ENCODE peak calls at places on chromosomes 1 and 21, in five cellular contexts. One of them, this sample, is unnamed.
A peak's percentile ranks its signal among the peaks of the same experiment; 100 is the strongest.

GRCh38 chr1:81111818-81112217 is 688.9 kb upstream of the ADGRL2 start:
- DNase-seq in GM12878: no peak
- DNase-seq in H1: no peak
- DNase-seq in K562: no peak
- DNase-seq in HepG2: no peak
- DNase-seq in this sample: no peak

GRCh38 chr1:17678011-17678410 is 77.1 kb upstream of the ACTL8 start:
- DNase-seq in GM12878: no peak
- DNase-seq in H1: no peak
- DNase-seq in K562: no peak
- DNase-seq in HepG2: no peak
- DNase-seq in this sample: no peak

GRCh38 chr1:76867342-76868130 is at the start of gene ST6GALNAC5:
- DNase-seq in GM12878: no peak
- DNase-seq in H1: no peak
- DNase-seq in K562: no peak
- DNase-seq in HepG2: no peak
- DNase-seq in this sample: peak; percentile 30

GRCh38 chr1:203325004-203325417 is 19.7 kb downstream of the BTG2 start:
- DNase-seq in GM12878: peak; percentile 94
- DNase-seq in H1: no peak
- DNase-seq in K562: no peak
- DNase-seq in HepG2: no peak
- DNase-seq in this sample: no peak

GRCh38 chr1:68128157-68128556 is 77.7 kb upstream of the DIRAS3 start:
- DNase-seq in GM12878: peak; percentile 5
- DNase-seq in H1: no peak
- DNase-seq in K562: no peak
- DNase-seq in HepG2: peak; percentile 31
- DNase-seq in this sample: no peak

GRCh38 chr1:2587071-2587859 is 688 bp downstream of the PRXL2B start:
- DNase-seq in GM12878: no peak
- DNase-seq in H1: no peak
- DNase-seq in K562: no peak
- DNase-seq in HepG2: no peak
- DNase-seq in this sample: peak; percentile 14

GRCh38 chr1:198156111-198156744 is 570 bp upstream of the NEK7 start:
- DNase-seq in GM12878: no peak
- DNase-seq in H1: peak; percentile 33
- DNase-seq in K562: peak; percentile 70
- DNase-seq in HepG2: peak; percentile 60
- DNase-seq in this sample: peak; percentile 85

GRCh38 chr1:167033646-167034045 is 44.6 kb downstream of the MAEL start:
- DNase-seq in GM12878: no peak
- DNase-seq in H1: no peak
- DNase-seq in K562: no peak
- DNase-seq in HepG2: no peak
- DNase-seq in this sample: no peak

GRCh38 chr1:209516771-209517471 is 66.6 kb upstream of the CAMK1G start:
- DNase-seq in GM12878: no peak
- DNase-seq in H1: no peak
- DNase-seq in K562: peak; percentile 68
- DNase-seq in HepG2: no peak
- DNase-seq in this sample: no peak

GRCh38 chr1:228172591-228173527 is 7.3 kb downstream of the IBA57 start:
- DNase-seq in GM12878: no peak
- DNase-seq in H1: no peak
- DNase-seq in K562: no peak
- DNase-seq in HepG2: no peak
- DNase-seq in this sample: no peak

GRCh38 chr1:184191181-184191601 is 139.7 kb downstream of the TSEN15 start:
- DNase-seq in GM12878: no peak
- DNase-seq in H1: no peak
- DNase-seq in K562: no peak
- DNase-seq in HepG2: no peak
- DNase-seq in this sample: no peak

GRCh38 chr21:37380349-37381323 is 14.1 kb downstream of the DYRK1A start:
- DNase-seq in GM12878: no peak
- DNase-seq in H1: no peak
- DNase-seq in K562: no peak
- DNase-seq in HepG2: no peak
- DNase-seq in this sample: no peak

GRCh38 chr1:183480971-183481431 is 8.7 kb downstream of the SMG7 start:
- DNase-seq in GM12878: peak; percentile 33
- DNase-seq in H1: no peak
- DNase-seq in K562: no peak
- DNase-seq in HepG2: no peak
- DNase-seq in this sample: no peak

GRCh38 chr1:160261526-160261877 is 847 bp downstream of the DCAF8 start:
- DNase-seq in GM12878: peak; percentile 32
- DNase-seq in H1: no peak
- DNase-seq in K562: peak; percentile 52
- DNase-seq in HepG2: peak; percentile 83
- DNase-seq in this sample: peak; percentile 72

GRCh38 chr21:42218836-42219605 is at the start of gene ABCG1:
- DNase-seq in GM12878: no peak
- DNase-seq in H1: no peak
- DNase-seq in K562: peak; percentile 47
- DNase-seq in HepG2: no peak
- DNase-seq in this sample: peak; percentile 29

GRCh38 chr1:211752951-211753486 is 77.5 kb downstream of the LPGAT1 start:
- DNase-seq in GM12878: no peak
- DNase-seq in H1: no peak
- DNase-seq in K562: no peak
- DNase-seq in HepG2: no peak
- DNase-seq in this sample: no peak

GRCh38 chr21:21907271-21907670 is 909.1 kb downstream of the NCAM2 start:
- DNase-seq in GM12878: no peak
- DNase-seq in H1: no peak
- DNase-seq in K562: no peak
- DNase-seq in HepG2: no peak
- DNase-seq in this sample: no peak

GRCh38 chr1:47031059-47031458 is 7.6 kb downstream of the CYP4X1 start:
- DNase-seq in GM12878: no peak
- DNase-seq in H1: no peak
- DNase-seq in K562: no peak
- DNase-seq in HepG2: no peak
- DNase-seq in this sample: no peak

GRCh38 chr1:54357967-54358366 is 48.2 kb downstream of the SSBP3 start:
- DNase-seq in GM12878: no peak
- DNase-seq in H1: no peak
- DNase-seq in K562: no peak
- DNase-seq in HepG2: no peak
- DNase-seq in this sample: no peak

GRCh38 chr1:236608930-236609726 is 4.8 kb upstream of the HEATR1 start:
- DNase-seq in GM12878: no peak
- DNase-seq in H1: no peak
- DNase-seq in K562: peak; percentile 56
- DNase-seq in HepG2: peak; percentile 43
- DNase-seq in this sample: peak; percentile 55
- TF ChIP-seq HDAC2 in GM12878: no peak
- TF ChIP-seq HDAC2 in H1: no peak
- TF ChIP-seq HDAC2 in K562: no peak
- TF ChIP-seq HDAC2 in HepG2: no peak
- TF ChIP-seq HDAC2 in this sample: no peak

DNA sequence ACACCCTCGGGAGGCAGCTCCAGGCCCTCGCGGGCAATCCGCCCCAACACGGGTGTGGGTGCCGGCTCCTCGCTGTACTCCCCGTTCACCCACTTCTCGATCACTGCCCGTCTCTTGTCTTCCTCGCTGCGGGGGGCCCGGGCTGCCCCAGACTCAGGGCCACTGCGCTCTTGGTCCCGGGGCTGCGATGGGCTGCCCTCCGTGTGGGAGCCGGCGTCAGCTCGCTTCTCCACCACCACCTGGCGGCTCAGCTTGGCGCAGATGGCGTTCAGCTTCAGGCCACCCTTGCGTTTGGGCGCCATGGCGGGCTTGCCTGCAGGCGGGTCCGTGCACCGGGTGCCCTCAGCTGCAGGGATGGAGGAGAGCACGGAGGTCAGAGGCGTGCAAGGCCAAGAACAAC is 131.2 kb downstream of the CASZ1 start:
- DNase-seq in GM12878: no peak
- DNase-seq in H1: no peak
- DNase-seq in K562: no peak
- DNase-seq in HepG2: no peak
- DNase-seq in this sample: no peak
- TF ChIP-seq HDAC2 in GM12878: no peak
- TF ChIP-seq HDAC2 in H1: no peak
- TF ChIP-seq HDAC2 in K562: no peak
- TF ChIP-seq HDAC2 in HepG2: no peak
- TF ChIP-seq HDAC2 in this sample: no peak

DNA sequence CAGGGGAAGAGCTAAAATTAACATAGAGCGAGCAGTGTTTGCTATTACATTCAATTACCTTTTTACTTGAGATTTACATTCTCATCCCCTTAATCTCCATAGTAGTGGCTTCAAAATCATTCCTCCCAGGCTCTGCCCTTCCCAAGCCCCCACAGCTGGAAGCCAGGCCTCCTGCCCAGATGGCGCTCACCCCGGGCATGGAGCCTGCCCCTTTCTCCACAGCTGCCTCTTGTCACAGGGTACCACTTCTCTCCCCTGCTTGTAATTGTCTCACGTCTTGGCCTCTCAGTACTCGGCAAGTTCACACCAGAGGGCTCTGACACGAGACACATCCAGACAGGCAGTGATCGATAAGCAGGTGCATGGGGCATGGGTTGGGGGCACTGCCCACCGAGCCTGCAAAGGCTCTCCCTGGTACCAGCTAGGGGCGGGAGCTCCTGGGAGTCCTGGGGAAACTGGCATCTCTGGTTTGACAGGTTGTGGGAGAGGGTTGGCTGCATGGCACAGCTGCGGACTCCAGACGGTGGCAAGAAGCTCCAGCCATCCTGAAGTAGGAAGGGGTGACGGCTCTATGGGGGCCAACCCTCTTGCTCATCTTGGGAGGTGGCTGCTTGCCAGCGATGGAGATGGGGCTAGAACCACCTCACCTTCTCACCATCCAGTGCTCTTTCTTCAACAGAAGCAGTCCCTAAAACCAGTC is 20.1 kb downstream of the CASZ1 start:
- DNase-seq in GM12878: no peak
- DNase-seq in H1: no peak
- DNase-seq in K562: no peak
- DNase-seq in HepG2: no peak
- DNase-seq in this sample: no peak
- TF ChIP-seq HDAC2 in GM12878: no peak
- TF ChIP-seq HDAC2 in H1: no peak
- TF ChIP-seq HDAC2 in K562: no peak
- TF ChIP-seq HDAC2 in HepG2: no peak
- TF ChIP-seq HDAC2 in this sample: no peak

GRCh38 chr1:225974454-225974853 is 24.7 kb downstream of the SDE2 start:
- DNase-seq in GM12878: no peak
- DNase-seq in H1: no peak
- DNase-seq in K562: peak; percentile 24
- DNase-seq in HepG2: no peak
- DNase-seq in this sample: no peak

GRCh38 chr1:225981714-225982113 is 17.4 kb downstream of the SDE2 start:
- DNase-seq in GM12878: no peak
- DNase-seq in H1: no peak
- DNase-seq in K562: no peak
- DNase-seq in HepG2: no peak
- DNase-seq in this sample: peak; percentile 33

GRCh38 chr1:225979421-225979820 is 19.7 kb downstream of the SDE2 start:
- DNase-seq in GM12878: no peak
- DNase-seq in H1: no peak
- DNase-seq in K562: no peak
- DNase-seq in HepG2: no peak
- DNase-seq in this sample: no peak

GRCh38 chr1:225977937-225978748 is 21.0 kb downstream of the SDE2 start:
- DNase-seq in GM12878: peak; percentile 45
- DNase-seq in H1: no peak
- DNase-seq in K562: no peak
- DNase-seq in HepG2: no peak
- DNase-seq in this sample: no peak

DNA sequence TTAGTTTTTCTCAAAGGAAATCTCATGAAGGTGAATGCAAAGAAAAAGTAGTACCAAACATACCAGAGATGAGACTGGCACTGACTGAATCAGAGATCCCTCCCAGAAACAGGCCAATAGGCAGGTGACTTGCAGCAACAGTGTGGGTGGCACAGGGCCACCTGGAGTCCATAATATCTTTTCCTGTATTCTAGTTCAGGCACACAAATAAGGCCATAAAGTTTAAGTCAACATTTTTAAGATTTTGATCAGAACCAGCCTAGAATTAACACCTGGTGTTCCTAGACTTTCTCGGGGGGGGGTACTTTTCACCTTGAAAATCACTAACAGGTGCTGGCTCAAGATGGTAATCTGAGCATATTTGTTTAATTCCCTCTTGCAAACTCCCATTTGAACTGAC is 19.1 kb downstream of the SDE2 start:
- DNase-seq in GM12878: no peak
- DNase-seq in H1: no peak
- DNase-seq in K562: no peak
- DNase-seq in HepG2: no peak
- DNase-seq in this sample: no peak
- TF ChIP-seq HDAC2 in GM12878: no peak
- TF ChIP-seq HDAC2 in H1: no peak
- TF ChIP-seq HDAC2 in K562: no peak
- TF ChIP-seq HDAC2 in HepG2: no peak
- TF ChIP-seq HDAC2 in this sample: no peak

GRCh38 chr21:30714946-30715345 is 3.6 kb downstream of the KRTAP21-3 start:
- DNase-seq in GM12878: no peak
- DNase-seq in H1: no peak
- DNase-seq in K562: no peak
- DNase-seq in HepG2: no peak
- DNase-seq in this sample: no peak

GRCh38 chr21:30718239-30718909 is at the start of gene KRTAP21-3:
- DNase-seq in GM12878: no peak
- DNase-seq in H1: no peak
- DNase-seq in K562: no peak
- DNase-seq in HepG2: no peak
- DNase-seq in this sample: no peak

GRCh38 chr21:30717105-30717504 is 1.5 kb downstream of the KRTAP21-3 start:
- DNase-seq in GM12878: no peak
- DNase-seq in H1: no peak
- DNase-seq in K562: no peak
- DNase-seq in HepG2: no peak
- DNase-seq in this sample: no peak

GRCh38 chr21:30714436-30714835 is 4.1 kb downstream of the KRTAP21-3 start:
- DNase-seq in GM12878: no peak
- DNase-seq in H1: no peak
- DNase-seq in K562: no peak
- DNase-seq in HepG2: no peak
- DNase-seq in this sample: no peak

GRCh38 chr21:30719401-30719800 is 824 bp upstream of the KRTAP21-3 start:
- DNase-seq in GM12878: no peak
- DNase-seq in H1: no peak
- DNase-seq in K562: no peak
- DNase-seq in HepG2: no peak
- DNase-seq in this sample: no peak
- TF ChIP-seq HDAC2 in GM12878: no peak
- TF ChIP-seq HDAC2 in H1: no peak
- TF ChIP-seq HDAC2 in K562: no peak
- TF ChIP-seq HDAC2 in HepG2: no peak
- TF ChIP-seq HDAC2 in this sample: no peak

GRCh38 chr1:176460606-176461336 is 2.2 kb upstream of the PAPPA2 start:
- DNase-seq in GM12878: no peak
- DNase-seq in H1: no peak
- DNase-seq in K562: no peak
- DNase-seq in HepG2: no peak
- DNase-seq in this sample: no peak
- TF ChIP-seq HDAC2 in GM12878: no peak
- TF ChIP-seq HDAC2 in H1: no peak
- TF ChIP-seq HDAC2 in K562: no peak
- TF ChIP-seq HDAC2 in HepG2: no peak
- TF ChIP-seq HDAC2 in this sample: no peak

This sample was measured in A549.